ENCODE peak calls at places on chromosome 3, in four cellular contexts. W is H1, M is K562, L is HepG2. E is an unnamed sample.

GRCh38 chr3:111799951-111800350 is 59.1 kb upstream of the PHLDB2 start:
- DNase-seq in W (no peak), M (no peak), L (no peak), E (no peak)

GRCh38 chr3:169147246-169148008 is 516.1 kb downstream of the MECOM start:
- DNase-seq in W (peak), M (peak), L (no peak), E (peak)

GRCh38 chr3:188046561-188047213 is 107.3 kb upstream of the LPP start:
- DNase-seq in W (no peak), M (no peak), L (no peak), E (no peak)

GRCh38 chr3:157142315-157142714 is 17.6 kb downstream of the CCNL1 start:
- DNase-seq in W (no peak), M (no peak), L (no peak), E (no peak)

GRCh38 chr3:183825380-183826161 is at the start of gene MAP6D1:
- DNase-seq in W (peak), M (no peak), L (no peak), E (peak)

GRCh38 chr3:179615458-179616173 is 11.0 kb downstream of the NDUFB5 start:
- DNase-seq in W (no peak), M (peak), L (no peak), E (no peak)

GRCh38 chr3:11434017-11434526 is 161.9 kb downstream of the ATG7 start:
- DNase-seq in W (no peak), M (no peak), L (no peak), E (no peak)

GRCh38 chr3:106013971-106014370 is 145.2 kb upstream of the CBLB start:
- DNase-seq in W (no peak), M (peak), L (no peak), E (no peak)

GRCh38 chr3:51954120-51954519 is 1.1 kb upstream of the GPR62 start:
- DNase-seq in W (no peak), M (no peak), L (no peak), E (no peak)

DNA sequence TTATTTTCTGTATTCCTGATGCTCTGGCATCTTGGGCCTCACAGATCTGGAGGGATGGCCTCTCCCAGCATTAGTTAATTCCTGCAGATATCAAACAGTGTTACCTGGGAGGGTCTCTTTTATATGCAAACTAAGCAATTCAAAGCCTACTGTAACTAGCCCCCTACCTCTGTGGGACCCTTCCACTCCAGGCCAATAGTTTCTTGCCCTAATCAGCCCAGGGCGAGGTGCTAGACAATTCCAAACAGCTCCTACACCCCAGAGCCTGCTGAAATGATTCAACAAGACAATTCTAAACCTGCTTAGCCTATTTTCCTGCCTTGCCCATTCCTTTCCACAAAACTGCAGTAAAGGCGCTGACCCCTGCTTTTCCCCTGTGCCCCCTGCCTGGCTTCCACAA is 106.6 kb upstream of the IGSF10 start:
- DNase-seq in W (no peak), M (no peak), L (no peak), E (no peak)
- TF ChIP-seq RNF2 in W (no peak), M (no peak), L (no peak), E (no peak)

DNA sequence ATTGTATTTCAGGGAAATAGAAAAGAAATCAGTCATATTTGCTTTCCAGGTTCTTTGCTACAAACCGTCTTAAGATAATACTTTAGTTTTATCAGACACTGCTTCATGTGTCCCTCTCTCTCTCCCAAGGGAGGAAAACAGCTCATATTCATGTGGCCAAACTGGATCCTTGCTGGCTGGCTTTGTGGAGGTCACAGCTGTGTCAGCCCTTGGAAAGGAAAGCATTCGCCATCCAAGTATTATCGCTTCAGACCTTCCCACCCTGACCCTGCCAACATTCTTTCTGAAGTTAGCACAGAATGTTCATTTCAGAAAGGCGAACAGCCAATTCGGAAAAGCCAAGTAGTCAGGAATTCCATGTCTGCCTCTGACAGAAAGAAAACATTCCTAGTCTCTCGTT is 213.7 kb downstream of the FEZF2 start:
- DNase-seq in W (no peak), M (no peak), L (no peak), E (no peak)
- TF ChIP-seq RNF2 in W (no peak), M (no peak), L (no peak), E (no peak)

GRCh38 chr3:49158108-49158709 is 7.9 kb downstream of the CCDC71 start:
- DNase-seq in W (peak), M (peak), L (peak), E (peak)
- TF ChIP-seq RNF2 in W (no peak), M (no peak), L (no peak), E (no peak)

GRCh38 chr3:127714866-127715265 is 42.1 kb downstream of the ABTB1 start:
- DNase-seq in W (no peak), M (no peak), L (no peak), E (no peak)

GRCh38 chr3:127717357-127718243 is 44.8 kb downstream of the ABTB1 start:
- DNase-seq in W (no peak), M (no peak), L (no peak), E (no peak)

GRCh38 chr3:127715541-127715940 is 42.8 kb downstream of the ABTB1 start:
- DNase-seq in W (no peak), M (no peak), L (no peak), E (no peak)

GRCh38 chr3:127718244-127718915 is 45.6 kb downstream of the ABTB1 start:
- DNase-seq in W (no peak), M (no peak), L (no peak), E (no peak)

GRCh38 chr3:127716334-127716733 is 43.6 kb downstream of the ABTB1 start:
- DNase-seq in W (no peak), M (no peak), L (no peak), E (no peak)
- TF ChIP-seq RNF2 in W (no peak), M (no peak), L (no peak), E (no peak)

GRCh38 chr3:108119398-108120109 is 28.7 kb upstream of the CD47 start:
- DNase-seq in W (no peak), M (no peak), L (no peak), E (no peak)
- TF ChIP-seq RNF2 in W (no peak), M (no peak), L (no peak), E (no peak)

GRCh38 chr3:30752961-30753360 is 141.5 kb downstream of the GADL1 start:
- DNase-seq in W (no peak), M (no peak), L (peak), E (peak)
- TF ChIP-seq RNF2 in W (no peak), M (no peak), L (no peak), E (no peak)

GRCh38 chr3:50267280-50267913 is 1.6 kb upstream of the SEMA3B start:
- DNase-seq in W (peak), M (no peak), L (no peak), E (no peak)
- TF ChIP-seq RNF2 in W (no peak), M (no peak), L (no peak), E (no peak)

E was measured in A549.